ENCODE peak calls at places on chromosomes 11 and 22, in seven cellular contexts. S, T, W, M, B, P and R are unnamed samples.

GRCh38 chr22:36056980-36057379 is 28.4 kb upstream of the RBFOX2 start:
- DNase-seq in S (peak; percentile 19), T (no peak), W (no peak), M (no peak), B (no peak), P (no peak), R (no peak)

GRCh38 chr22:16965560-16965959 is 42.5 kb downstream of the GAB4 start:
- DNase-seq in S (no peak), T (no peak), W (no peak), M (no peak), B (no peak), P (no peak), R (no peak)

GRCh38 chr11:75777461-75778110 is 9.0 kb downstream of the DGAT2 start:
- DNase-seq in S (no peak), T (no peak), W (no peak), M (no peak), B (no peak), P (no peak), R (no peak)

GRCh38 chr11:70381872-70382842 is 16.2 kb upstream of the CTTN start:
- DNase-seq in S (peak; percentile 87), T (no peak), W (peak; percentile 42), M (no peak), B (peak; percentile 21), P (no peak), R (no peak)

GRCh38 chr22:41661088-41661487 is 27.6 kb downstream of the SNU13 start:
- DNase-seq in S (no peak), T (peak; percentile 56), W (no peak), M (no peak), B (no peak), P (no peak), R (no peak)

GRCh38 chr11:86291466-86292262 is 10.4 kb upstream of the HIKESHI start:
- DNase-seq in S (peak; percentile 49), T (peak; percentile 42), W (peak; percentile 63), M (peak; percentile 60), B (peak; percentile 63), P (peak; percentile 57), R (no peak)

GRCh38 chr11:131987703-131988102 is 617.3 kb downstream of the NTM start:
- DNase-seq in S (no peak), T (no peak), W (no peak), M (no peak), B (no peak), P (no peak), R (no peak)

GRCh38 chr11:69365567-69365966 is 71.6 kb downstream of the MYEOV start:
- DNase-seq in S (no peak), T (peak; percentile 5), W (no peak), M (no peak), B (no peak), P (no peak), R (no peak)

GRCh38 chr11:2641623-2642022 is 58.2 kb downstream of the KCNQ1OT1 start:
- DNase-seq in S (no peak), T (no peak), W (no peak), M (no peak), B (no peak), P (no peak), R (no peak)

GRCh38 chr22:27885977-27886842 is 32.8 kb downstream of the PITPNB start:
- DNase-seq in S (peak; percentile 90), T (no peak), W (no peak), M (peak; percentile 57), B (peak; percentile 57), P (peak; percentile 52), R (no peak)

GRCh38 chr11:77212314-77213007 is 84.4 kb downstream of the MYO7A start:
- DNase-seq in S (no peak), T (no peak), W (no peak), M (no peak), B (no peak), P (no peak), R (no peak)

GRCh38 chr11:126791991-126792390 is 208.6 kb downstream of the KIRREL3 start:
- DNase-seq in S (no peak), T (no peak), W (no peak), M (no peak), B (no peak), P (no peak), R (no peak)

GRCh38 chr11:20839231-20839630 is 169.8 kb downstream of the NELL1 start:
- DNase-seq in S (no peak), T (no peak), W (no peak), M (no peak), B (no peak), P (no peak), R (no peak)

GRCh38 chr22:43154887-43155536 is 3.7 kb downstream of the TSPO start:
- DNase-seq in S (no peak), T (no peak), W (no peak), M (no peak), B (no peak), P (no peak), R (no peak)

GRCh38 chr11:6459049-6459448 is 14.7 kb downstream of the TRIM3 start:
- DNase-seq in S (no peak), T (no peak), W (no peak), M (no peak), B (no peak), P (no peak), R (no peak)

GRCh38 chr11:41613321-41613720 is 153.9 kb upstream of the LRRC4C start:
- DNase-seq in S (no peak), T (no peak), W (no peak), M (no peak), B (no peak), P (no peak), R (no peak)

GRCh38 chr11:2156416-2157182 is 4.4 kb downstream of the INS start:
- DNase-seq in S (peak; percentile 44), T (peak; percentile 74), W (peak; percentile 88), M (peak; percentile 61), B (peak; percentile 68), P (peak; percentile 76), R (peak; percentile 51)

GRCh38 chr11:107752954-107753822 is 41.3 kb upstream of the SLN start:
- DNase-seq in S (no peak), T (no peak), W (no peak), M (no peak), B (no peak), P (no peak), R (no peak)

GRCh38 chr11:73705053-73705452 is 55.8 kb downstream of the RAB6A start:
- DNase-seq in S (no peak), T (no peak), W (no peak), M (no peak), B (no peak), P (peak; percentile 21), R (no peak)

GRCh38 chr11:29616611-29617010 is 400.2 kb downstream of the KCNA4 start:
- DNase-seq in S (no peak), T (no peak), W (no peak), M (no peak), B (peak; percentile 51), P (no peak), R (no peak)

GRCh38 chr11:93827347-93827746 is 23.1 kb downstream of the VSTM5 start:
- DNase-seq in S (no peak), T (no peak), W (no peak), M (no peak), B (no peak), P (no peak), R (no peak)

GRCh38 chr11:68149417-68149816 is 28.2 kb upstream of the CHKA start:
- DNase-seq in S (no peak), T (no peak), W (no peak), M (no peak), B (no peak), P (no peak), R (no peak)

GRCh38 chr22:50260801-50261614 is 475 bp downstream of the MAPK12 start:
- DNase-seq in S (peak; percentile 73), T (no peak), W (no peak), M (no peak), B (peak; percentile 76), P (no peak), R (no peak)

GRCh38 chr11:22920939-22921565 is 60.8 kb upstream of the CCDC179 start:
- DNase-seq in S (peak; percentile 24), T (peak; percentile 27), W (peak; percentile 49), M (no peak), B (peak; percentile 70), P (peak; percentile 23), R (peak; percentile 88)

GRCh38 chr11:83951521-83951920 is 665.4 kb upstream of the CCDC90B start:
- DNase-seq in S (no peak), T (no peak), W (no peak), M (no peak), B (no peak), P (peak; percentile 20), R (peak; percentile 86)

GRCh38 chr11:1031121-1031899 is 5.2 kb downstream of the MUC6 start:
- DNase-seq in S (no peak), T (no peak), W (no peak), M (no peak), B (no peak), P (no peak), R (no peak)
- H3K4me3 ChIP-seq in S (no peak overlapping the region), T (no peak overlapping the region), W (no peak overlapping the region), M (no peak overlapping the region), B (no peak overlapping the region), P (no peak overlapping the region), R (no peak overlapping the region)

DNA sequence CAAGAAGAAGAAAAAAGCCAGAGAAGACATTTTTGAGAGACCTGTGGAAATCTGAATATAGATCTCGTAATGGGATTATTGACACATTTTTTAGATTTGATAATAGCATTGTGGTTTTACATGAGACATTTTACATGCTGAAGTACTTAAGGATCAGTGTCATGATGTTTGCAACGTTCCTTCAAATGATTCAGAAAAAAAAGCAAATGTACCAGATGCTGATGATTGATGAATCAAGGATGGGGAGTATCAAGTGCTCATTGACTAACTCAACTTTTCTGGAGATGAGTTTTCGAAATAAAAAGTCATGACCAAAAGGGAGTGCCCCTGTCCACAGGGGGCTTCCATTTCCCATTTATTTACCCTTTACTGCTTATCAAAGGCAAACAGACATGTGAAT is 207.0 kb upstream of the SORL1-AS1 start:
- DNase-seq in S (no peak), T (no peak), W (no peak), M (no peak), B (no peak), P (no peak), R (no peak)
- TF ChIP-seq CTCF in S (no peak), T (no peak), W (no peak), M (no peak), B (no peak), P (no peak), R (no peak)

GRCh38 chr11:66338276-66339162 is 2.3 kb upstream of the RIN1 start:
- DNase-seq in S (no peak), T (no peak), W (no peak), M (no peak), B (no peak), P (no peak), R (no peak)

GRCh38 chr11:66335531-66336233 is 552 bp downstream of the RIN1 start:
- DNase-seq in S (peak; percentile 72), T (peak; percentile 35), W (no peak), M (no peak), B (peak; percentile 77), P (no peak), R (no peak)

GRCh38 chr11:66339163-66339675 is 3.0 kb upstream of the RIN1 start:
- DNase-seq in S (no peak), T (no peak), W (no peak), M (no peak), B (no peak), P (no peak), R (no peak)

GRCh38 chr11:66336234-66337102 is at the start of gene RIN1:
- DNase-seq in S (peak; percentile 97), T (peak; percentile 63), W (peak; percentile 87), M (no peak), B (peak; percentile 96), P (peak; percentile 81), R (no peak)

GRCh38 chr11:66337103-66337899 is 1.1 kb upstream of the RIN1 start:
- DNase-seq in S (no peak), T (no peak), W (no peak), M (no peak), B (no peak), P (no peak), R (no peak)
- H3K4me3 ChIP-seq in S (no peak overlapping the region), T (no peak overlapping the region), W (no peak overlapping the region), M (no peak overlapping the region), B (no peak overlapping the region), P (no peak overlapping the region), R (no peak overlapping the region)

GRCh38 chr22:46650078-46650810 is 30.1 kb downstream of the GRAMD4 start:
- DNase-seq in S (no peak), T (no peak), W (no peak), M (no peak), B (no peak), P (no peak), R (no peak)
- TF ChIP-seq CTCF in S (no peak), T (no peak), W (no peak), M (no peak), B (no peak), P (no peak), R (no peak)